ENCODE peak calls at places on chromosomes 16 and 17, in four cellular contexts. D, A, P and S are unnamed samples.

GRCh38 chr17:35241520-35241919 is 1.4 kb upstream of the SLFN5 start:
- DNase-seq in D (no peak), A (no peak), P (no peak), S (no peak)

GRCh38 chr16:64098451-64098850 is 1023.4 kb downstream of the CDH11 start:
- DNase-seq in D (no peak), A (no peak), P (no peak), S (no peak)

GRCh38 chr17:18248811-18249210 is 9.7 kb downstream of the FLII start:
- DNase-seq in D (no peak), A (no peak), P (no peak), S (no peak)

GRCh38 chr16:89146211-89147005 is 25.1 kb upstream of the CDH15 start:
- DNase-seq in D (no peak), A (no peak), P (peak; percentile 52), S (no peak)

GRCh38 chr16:63331111-63331510 is 1294.9 kb upstream of the CDH8 start:
- DNase-seq in D (no peak), A (no peak), P (no peak), S (no peak)

GRCh38 chr17:48045270-48046001 is 2.7 kb upstream of the NFE2L1 start:
- DNase-seq in D (no peak), A (no peak), P (peak; percentile 37), S (peak; percentile 38)

GRCh38 chr17:66177048-66177447 is 14.9 kb downstream of the CEP112 start:
- DNase-seq in D (peak; percentile 89), A (no peak), P (no peak), S (no peak)

GRCh38 chr16:52553322-52553721 is 6.4 kb upstream of the TOX3 start:
- DNase-seq in D (no peak), A (no peak), P (no peak), S (no peak)

GRCh38 chr16:85689950-85690320 is 1.2 kb upstream of the GINS2 start:
- DNase-seq in D (no peak), A (no peak), P (no peak), S (no peak)